ENCODE peak calls at places on chromosomes 11 and 22, in ten cellular contexts. B is foreskin fibroblast; K is stimulated activated CD4-positive, alpha-beta T cell treated with anti-CD3 and anti-CD28 coated beads, Interleukin-1b, Interleukin-23, amount 100 ng/mL, for 48 hours; H is amniotic stem cell; U is ureter; R is NCI-H2171; V is fibroblast of lung; N is AG20443; C is T-helper 2 cell; O is NT2/D1. X is an unnamed sample.

GRCh38 chr11:9982127-9982795 is 311.8 kb downstream of the SBF2 start:
- DNase-seq in V (peak), C (no peak), B (peak), H (no peak), K (no peak), U (no peak), R (no peak), N (peak), O (no peak), X (no peak)

GRCh38 chr22:50219800-50220602 is 19.2 kb downstream of the SELENOO start:
- DNase-seq in C (no peak), K (no peak), B (no peak), R (no peak), O (no peak), U (no peak), V (no peak), N (no peak), H (no peak), X (no peak)

GRCh38 chr22:38973289-38974169 is 8.6 kb upstream of the APOBEC3B start:
- DNase-seq in B (peak), V (peak), K (peak), R (peak), C (peak), N (peak), H (no peak), U (no peak), O (no peak), X (no peak)

GRCh38 chr11:9495780-9496514 is 35.1 kb downstream of the ZNF143 start:
- DNase-seq in O (no peak), C (no peak), R (no peak), K (no peak), V (no peak), B (no peak), H (no peak), U (no peak), N (no peak), X (no peak)

GRCh38 chr11:69200331-69201047 is 44.8 kb downstream of the SMIM38 start:
- DNase-seq in R (no peak), N (no peak), U (no peak), V (no peak), O (no peak), C (no peak), B (no peak), H (no peak), K (no peak), X (no peak)

GRCh38 chr22:35912668-35913067 is 116.0 kb downstream of the RBFOX2 start:
- DNase-seq in B (no peak), C (no peak), V (no peak), H (no peak), U (no peak), R (no peak), N (no peak), O (no peak), K (no peak), X (no peak)

GRCh38 chr22:31734512-31734911 is 15.4 kb downstream of the PRR14L start:
- DNase-seq in V (peak), H (peak), B (peak), C (no peak), K (no peak), N (peak), R (no peak), U (no peak), O (no peak), X (no peak)

GRCh38 chr11:87878373-87878779 is 296.9 kb downstream of the RAB38 start:
- DNase-seq in R (no peak), K (no peak), N (peak), O (peak), U (no peak), B (peak), V (peak), C (no peak), H (peak), X (no peak)

GRCh38 chr11:81959341-81959740 is 774.3 kb downstream of the FAM181B start:
- DNase-seq in U (no peak), V (no peak), K (no peak), O (peak), R (no peak), H (no peak), B (no peak), C (no peak), N (no peak), X (no peak)

GRCh38 chr22:33921576-33922181 is 1.4 kb upstream of the LARGE1 start:
- DNase-seq in H (peak), R (peak), K (peak), V (peak), O (peak), C (no peak), B (peak), N (peak), U (peak), X (no peak)

X was measured in cortex of kidney.